ENCODE peak calls at places on chromosome 17, in eight cellular contexts. B is heart left ventricle, P is esophagus squamous epithelium, L is ovary, I is prostate gland, R is spleen, S is HCT116, Y is breast epithelium. H is an unnamed sample.

GRCh38 chr17:19319771-19320505 is 42.6 kb downstream of the B9D1 start:
- DNase-seq in B (no peak), P (no peak), L (no peak), I (no peak), R (peak), S (no peak), Y (no peak), H (no peak)

GRCh38 chr17:8312726-8313600 is 2.9 kb downstream of the ARHGEF15 start:
- DNase-seq in B (no peak), P (no peak), L (no peak), I (no peak), R (peak), S (no peak), Y (no peak), H (no peak)

GRCh38 chr17:14775761-14776492 is 475.0 kb downstream of the HS3ST3B1 start:
- DNase-seq in B (no peak), P (no peak), L (no peak), I (no peak), R (no peak), S (no peak), Y (no peak), H (no peak)

GRCh38 chr17:80101160-80101945 is at the start of gene GAA:
- DNase-seq in B (peak), P (no peak), L (peak), I (peak), R (peak), S (peak), Y (peak), H (peak)

GRCh38 chr17:27554152-27554551 is 76.8 kb upstream of the LGALS9 start:
- DNase-seq in B (peak), P (no peak), L (no peak), I (no peak), R (peak), S (no peak), Y (no peak), H (no peak)

GRCh38 chr17:17253445-17253844 is 16.5 kb upstream of the FLCN start:
- DNase-seq in B (no peak), P (no peak), L (no peak), I (no peak), R (no peak), S (no peak), Y (no peak), H (no peak)

GRCh38 chr17:3843935-3844516 is 2.0 kb downstream of the NCBP3 start:
- DNase-seq in B (no peak), P (no peak), L (no peak), I (no peak), R (peak), S (peak), Y (no peak), H (no peak)

GRCh38 chr17:15657868-15658775 is 26.0 kb downstream of the TRIM16 start:
- DNase-seq in B (no peak), P (no peak), L (no peak), I (no peak), R (no peak), S (peak), Y (no peak), H (no peak)

GRCh38 chr17:78125138-78125913 is 3.2 kb downstream of the TMC6 start:
- DNase-seq in B (no peak), P (no peak), L (no peak), I (no peak), R (peak), S (no peak), Y (no peak), H (no peak)

GRCh38 chr17:67239597-67239996 is 5.4 kb downstream of the HELZ start:
- DNase-seq in B (no peak), P (no peak), L (no peak), I (no peak), R (no peak), S (no peak), Y (no peak), H (no peak)

GRCh38 chr17:75814900-75815373 is 29.3 kb downstream of the UNC13D start:
- DNase-seq in B (no peak), P (no peak), L (peak), I (no peak), R (no peak), S (no peak), Y (no peak), H (no peak)

GRCh38 chr17:44493339-44493738 is 9.9 kb downstream of the GPATCH8 start:
- DNase-seq in B (no peak), P (no peak), L (no peak), I (no peak), R (no peak), S (no peak), Y (no peak), H (no peak)

GRCh38 chr17:82752371-82753200 is 721 bp downstream of the TBCD start:
- DNase-seq in B (no peak), P (no peak), L (peak), I (no peak), R (no peak), S (no peak), Y (no peak), H (no peak)

GRCh38 chr17:49498037-49498615 is 3.0 kb downstream of the NGFR start:
- DNase-seq in B (no peak), P (no peak), L (no peak), I (no peak), R (no peak), S (no peak), Y (no peak), H (no peak)

GRCh38 chr17:64024215-64024654 is 3.8 kb upstream of the ICAM2 start:
- DNase-seq in B (no peak), P (no peak), L (no peak), I (no peak), R (no peak), S (no peak), Y (no peak), H (no peak)

GRCh38 chr17:82237746-82238561 is 9.1 kb downstream of the SLC16A3 start:
- DNase-seq in B (no peak), P (no peak), L (no peak), I (no peak), R (peak), S (no peak), Y (no peak), H (peak)

GRCh38 chr17:32854177-32854576 is 22.7 kb downstream of the MYO1D start:
- DNase-seq in B (no peak), P (no peak), L (no peak), I (no peak), R (no peak), S (peak), Y (no peak), H (no peak)

GRCh38 chr17:77366558-77367245 is 225.9 kb downstream of the SEC14L1 start:
- DNase-seq in B (no peak), P (no peak), L (peak), I (no peak), R (peak), S (no peak), Y (no peak), H (peak)

GRCh38 chr17:80475949-80476876 is at the start of gene NPTX1:
- DNase-seq in B (no peak), P (no peak), L (no peak), I (no peak), R (no peak), S (no peak), Y (no peak), H (no peak)

GRCh38 chr17:7281074-7281952 is at the start of gene SLC2A4:
- DNase-seq in B (peak), P (no peak), L (peak), I (peak), R (peak), S (peak), Y (peak), H (peak)

GRCh38 chr17:78315355-78316114 is 44.3 kb downstream of the SOCS3 start:
- DNase-seq in B (peak), P (no peak), L (peak), I (peak), R (no peak), S (peak), Y (no peak), H (peak)

GRCh38 chr17:74243013-74243755 is 29.8 kb downstream of the TTYH2 start:
- DNase-seq in B (peak), P (no peak), L (no peak), I (no peak), R (no peak), S (no peak), Y (no peak), H (no peak)

GRCh38 chr17:75587718-75588545 is at the start of gene MYO15B:
- DNase-seq in B (peak), P (no peak), L (peak), I (no peak), R (peak), S (no peak), Y (no peak), H (peak)

GRCh38 chr17:33929181-33929724 is 325.8 kb upstream of the CCL2 start:
- DNase-seq in B (no peak), P (no peak), L (no peak), I (no peak), R (no peak), S (no peak), Y (no peak), H (no peak)

GRCh38 chr17:31715436-31715835 is 143.6 kb downstream of the COPRS start:
- DNase-seq in B (no peak), P (no peak), L (no peak), I (no peak), R (no peak), S (no peak), Y (no peak), H (no peak)

GRCh38 chr17:5797447-5797846 is 213.1 kb upstream of the NLRP1 start:
- DNase-seq in B (no peak), P (no peak), L (no peak), I (no peak), R (no peak), S (no peak), Y (no peak), H (no peak)

GRCh38 chr17:31582151-31582907 is 190.9 kb downstream of the RAB11FIP4 start:
- DNase-seq in B (peak), P (no peak), L (peak), I (no peak), R (peak), S (no peak), Y (no peak), H (peak)

GRCh38 chr17:77365584-77366186 is 224.9 kb downstream of the SEC14L1 start:
- DNase-seq in B (peak), P (no peak), L (peak), I (peak), R (peak), S (peak), Y (peak), H (peak)

GRCh38 chr17:12566281-12567002 is 99.2 kb upstream of the MYOCD start:
- DNase-seq in B (no peak), P (no peak), L (no peak), I (no peak), R (no peak), S (no peak), Y (no peak), H (no peak)

GRCh38 chr17:71764507-71764906 is 356.3 kb upstream of the SOX9 start:
- DNase-seq in B (no peak), P (no peak), L (no peak), I (no peak), R (no peak), S (peak), Y (no peak), H (no peak)

GRCh38 chr17:33725675-33726271 is 432.7 kb upstream of the ASIC2 start:
- DNase-seq in B (no peak), P (no peak), L (no peak), I (no peak), R (no peak), S (no peak), Y (no peak), H (no peak)

GRCh38 chr17:40035162-40035559 is 19.0 kb downstream of the MED24 start:
- DNase-seq in B (no peak), P (no peak), L (no peak), I (no peak), R (no peak), S (no peak), Y (no peak), H (no peak)

GRCh38 chr17:77451271-77451893 is 310.6 kb downstream of the SEC14L1 start:
- DNase-seq in B (peak), P (no peak), L (peak), I (peak), R (peak), S (no peak), Y (peak), H (peak)

GRCh38 chr17:80168371-80168770 is 1.5 kb upstream of the CARD14 start:
- DNase-seq in B (no peak), P (no peak), L (no peak), I (no peak), R (no peak), S (no peak), Y (no peak), H (no peak)

GRCh38 chr17:77002103-77003045 is 134.2 kb downstream of the MGAT5B start:
- DNase-seq in B (no peak), P (no peak), L (no peak), I (no peak), R (no peak), S (peak), Y (no peak), H (no peak)

GRCh38 chr17:17853811-17854527 is 17.2 kb upstream of the SREBF1 start:
- DNase-seq in B (no peak), P (no peak), L (no peak), I (no peak), R (no peak), S (no peak), Y (no peak), H (no peak)

GRCh38 chr17:7495906-7496434 is 11.8 kb downstream of the POLR2A start:
- DNase-seq in B (no peak), P (no peak), L (no peak), I (no peak), R (no peak), S (no peak), Y (no peak), H (no peak)

DNA sequence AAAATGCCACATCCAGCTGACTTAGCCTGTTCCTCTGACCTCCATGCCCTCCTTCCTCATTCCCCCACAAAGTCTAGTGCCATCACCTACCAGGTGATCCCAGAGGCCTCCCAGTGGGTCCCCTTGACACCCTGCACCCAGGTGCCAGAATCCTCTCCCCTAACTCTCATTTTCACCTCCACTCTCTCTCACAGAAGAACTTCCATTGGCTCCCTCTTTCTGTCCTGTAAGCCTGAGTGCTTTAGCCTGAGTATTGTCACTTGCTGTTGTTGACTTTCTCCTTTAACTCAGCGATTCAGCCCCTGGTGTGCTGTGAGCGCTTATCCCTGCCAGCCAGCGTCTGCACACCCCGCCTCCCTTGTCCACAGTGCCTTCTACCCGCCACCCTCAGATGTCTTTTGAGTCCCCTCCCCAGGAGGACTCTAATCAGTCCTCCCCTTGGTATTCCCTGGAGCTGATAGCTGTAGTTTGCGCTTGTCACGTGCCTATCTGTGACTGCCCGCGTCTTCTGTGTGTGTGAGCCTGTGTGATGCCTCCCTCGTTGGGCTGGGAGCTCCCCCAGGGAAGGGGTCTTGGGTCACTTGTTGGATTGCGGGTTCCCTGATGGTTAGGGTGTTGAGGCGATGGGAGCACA is 31.9 kb downstream of the ARHGAP23 start:
- DNase-seq in B (no peak), P (no peak), L (no peak), I (no peak), R (no peak), S (no peak), Y (no peak), H (no peak)
- TF ChIP-seq POLR2A in B (no peak), P (no peak), L (no peak), I (no peak), R (no peak), S (no peak), Y (no peak), H (no peak)

GRCh38 chr17:56679148-56679766 is 85.8 kb downstream of the NOG start:
- DNase-seq in B (no peak), P (no peak), L (no peak), I (no peak), R (no peak), S (peak), Y (no peak), H (no peak)

GRCh38 chr17:56680676-56681075 is 87.2 kb downstream of the NOG start:
- DNase-seq in B (no peak), P (no peak), L (no peak), I (no peak), R (no peak), S (no peak), Y (no peak), H (no peak)

GRCh38 chr17:56679767-56680422 is 86.4 kb downstream of the NOG start:
- DNase-seq in B (no peak), P (no peak), L (no peak), I (no peak), R (no peak), S (no peak), Y (no peak), H (no peak)

GRCh38 chr17:56678249-56679144 is 85.0 kb downstream of the NOG start:
- DNase-seq in B (no peak), P (no peak), L (no peak), I (no peak), R (no peak), S (no peak), Y (no peak), H (no peak)

GRCh38 chr17:56681561-56682266 is 88.2 kb downstream of the NOG start:
- DNase-seq in B (no peak), P (no peak), L (no peak), I (no peak), R (no peak), S (peak), Y (no peak), H (no peak)
- TF ChIP-seq POLR2A in B (no peak), P (no peak), L (no peak), I (no peak), R (no peak), S (no peak), Y (no peak), H (no peak)

GRCh38 chr17:35088647-35088910 is 25.1 kb upstream of the RFFL start:
- DNase-seq in B (no peak), P (no peak), L (peak), I (peak), R (no peak), S (peak), Y (no peak), H (peak)

GRCh38 chr17:35087731-35088646 is 24.5 kb upstream of the RFFL start:
- DNase-seq in B (peak), P (no peak), L (no peak), I (peak), R (peak), S (no peak), Y (peak), H (peak)

GRCh38 chr17:35089846-35090193 is 26.3 kb upstream of the RFFL start:
- DNase-seq in B (no peak), P (no peak), L (no peak), I (no peak), R (peak), S (no peak), Y (no peak), H (no peak)

GRCh38 chr17:35086931-35087573 is 23.5 kb upstream of the RFFL start:
- DNase-seq in B (no peak), P (no peak), L (no peak), I (no peak), R (no peak), S (no peak), Y (no peak), H (no peak)

DNA sequence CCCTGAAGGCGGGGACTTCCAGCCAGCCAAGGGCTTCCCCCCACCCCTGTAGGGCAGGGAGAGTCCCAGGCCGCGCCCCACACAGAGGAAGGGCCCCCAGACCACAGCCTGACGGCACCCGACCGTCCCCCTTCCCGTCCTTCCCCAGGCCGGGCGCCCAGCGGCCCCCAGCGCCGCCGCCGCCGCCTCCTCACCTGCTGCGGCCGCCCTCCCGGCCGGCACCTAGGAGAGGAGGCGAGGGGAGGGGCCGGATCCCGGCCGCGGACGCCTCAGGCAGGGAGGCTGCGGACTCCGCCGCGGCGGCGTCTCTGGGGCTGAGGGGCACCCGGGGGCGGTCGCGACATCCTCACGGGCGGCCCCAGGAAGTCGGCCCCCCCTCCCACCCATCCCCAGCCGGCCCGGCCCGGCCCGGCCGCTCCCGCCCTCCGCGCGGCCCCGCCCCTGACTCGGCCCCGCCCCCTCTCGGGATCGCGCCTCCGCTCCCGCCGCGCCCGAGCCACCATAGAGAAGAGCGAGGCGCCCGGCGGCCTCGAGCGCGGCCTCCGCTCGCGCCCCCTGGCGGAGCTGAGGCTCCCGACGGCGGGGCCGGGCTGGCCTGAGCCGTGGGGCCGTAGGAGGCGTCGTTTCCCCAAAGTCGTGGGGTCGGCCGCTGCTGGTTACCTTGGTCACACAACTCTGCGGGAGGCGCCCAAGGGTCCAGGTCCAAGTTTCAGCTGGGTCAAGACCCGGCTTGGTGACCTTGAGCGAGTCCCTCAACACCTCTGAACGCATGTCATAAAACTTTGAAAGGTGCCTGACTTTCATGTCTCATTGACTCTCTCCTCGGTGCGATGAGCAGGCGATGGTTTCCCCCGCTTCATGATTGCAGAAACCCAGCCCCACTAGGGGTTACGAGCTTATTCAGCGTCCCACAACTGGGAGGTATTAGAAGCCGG is 25.7 kb upstream of the RFFL start:
- DNase-seq in B (peak), P (peak), L (peak), I (peak), R (peak), S (peak), Y (peak), H (peak)
- TF ChIP-seq POLR2A in B (peak), P (peak), L (peak), I (peak), R (peak), S (no peak), Y (no peak), H (peak)

GRCh38 chr17:28862497-28862896 is 7.7 kb downstream of the ERAL1 start:
- DNase-seq in B (no peak), P (no peak), L (no peak), I (no peak), R (no peak), S (no peak), Y (no peak), H (no peak)

GRCh38 chr17:28857848-28858360 is 3.1 kb downstream of the ERAL1 start:
- DNase-seq in B (no peak), P (no peak), L (no peak), I (no peak), R (no peak), S (no peak), Y (no peak), H (no peak)

GRCh38 chr17:28861393-28862203 is 6.8 kb downstream of the ERAL1 start:
- DNase-seq in B (no peak), P (no peak), L (no peak), I (no peak), R (no peak), S (no peak), Y (no peak), H (no peak)

GRCh38 chr17:28864991-28865849 is 10.4 kb downstream of the ERAL1 start:
- DNase-seq in B (no peak), P (no peak), L (no peak), I (no peak), R (no peak), S (no peak), Y (no peak), H (no peak)

DNA sequence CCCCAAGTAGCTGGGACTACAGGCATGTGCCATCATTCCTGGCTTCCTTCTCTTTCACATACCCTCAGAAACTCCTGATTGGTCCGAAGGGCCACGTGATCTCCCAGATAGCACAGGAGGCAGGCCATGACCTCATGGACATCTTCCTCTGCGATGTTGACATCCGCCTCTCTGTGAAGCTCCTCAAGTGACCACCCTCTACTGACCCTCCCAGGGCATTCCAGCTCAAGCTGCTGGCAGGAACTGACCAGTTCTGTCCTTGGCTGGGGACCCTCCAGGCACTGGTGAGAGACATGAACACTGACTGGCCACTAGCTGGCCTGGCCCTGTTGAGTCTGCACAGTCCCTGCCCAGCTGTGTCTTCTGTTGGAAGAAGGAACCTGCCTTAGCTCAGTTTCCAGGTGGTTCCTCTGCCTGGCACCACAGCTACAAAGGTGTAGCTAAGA is 5.6 kb downstream of the ERAL1 start:
- DNase-seq in B (no peak), P (no peak), L (no peak), I (no peak), R (no peak), S (no peak), Y (no peak), H (no peak)
- TF ChIP-seq POLR2A in B (no peak), P (no peak), L (no peak), I (no peak), R (no peak), S (no peak), Y (no peak), H (no peak)

H was measured in uterus.